ENCODE peak calls at places on chromosomes 13 and 19, in five cellular contexts. G is A549, H is K562, C is H1, U is GM12878. O is an unnamed sample.

GRCh38 chr13:85197431-85197830 is 601.8 kb downstream of the SLITRK6 start:
- DNase-seq in G (no peak), H (no peak), C (no peak), U (no peak), O (no peak)

GRCh38 chr19:33726756-33727155 is 69.9 kb upstream of the KCTD15 start:
- DNase-seq in G (no peak), H (no peak), C (no peak), U (no peak), O (no peak)

GRCh38 chr13:75825161-75825560 is 189.0 kb downstream of the LMO7 start:
- DNase-seq in G (no peak), H (no peak), C (no peak), U (no peak), O (no peak)

GRCh38 chr13:50650936-50651638 is 192.4 kb downstream of the DLEU7 start:
- DNase-seq in G (no peak), H (no peak), C (no peak), U (no peak), O (no peak)

GRCh38 chr19:56874530-56874929 is 34.0 kb upstream of the PEG3 start:
- DNase-seq in G (no peak), H (no peak), C (no peak), U (no peak), O (no peak)

GRCh38 chr19:32550666-32551065 is 30.3 kb upstream of the PDCD5 start:
- DNase-seq in G (no peak), H (no peak), C (no peak), U (no peak), O (no peak)

GRCh38 chr13:99442273-99442895 is 58.9 kb upstream of the TM9SF2 start:
- DNase-seq in G (peak; percentile 35), H (peak; percentile 32), C (no peak), U (no peak), O (peak; percentile 35)

GRCh38 chr13:64311948-64312347 is 2896.3 kb upstream of the PCDH20 start:
- DNase-seq in G (no peak), H (no peak), C (no peak), U (no peak), O (no peak)

GRCh38 chr19:42475366-42475765 is 32.6 kb upstream of the CXCL17 start:
- DNase-seq in G (no peak), H (no peak), C (no peak), U (no peak), O (no peak)

GRCh38 chr19:35248310-35249145 is at the start of gene LSR:
- DNase-seq in G (peak; percentile 61), H (peak; percentile 97), C (peak; percentile 93), U (peak; percentile 70), O (peak; percentile 89)

GRCh38 chr13:51643882-51644281 is 59.6 kb downstream of the WDFY2 start:
- DNase-seq in G (peak; percentile 47), H (no peak), C (no peak), U (no peak), O (peak; percentile 63)

GRCh38 chr19:6773323-6773931 is 919 bp downstream of the VAV1 start:
- DNase-seq in G (no peak), H (no peak), C (no peak), U (peak; percentile 64), O (no peak)

GRCh38 chr13:54194233-54195024 is 1165.8 kb downstream of the OLFM4 start:
- DNase-seq in G (no peak), H (no peak), C (no peak), U (no peak), O (no peak)

GRCh38 chr13:50126378-50127016 is 111.3 kb downstream of the KCNRG start:
- DNase-seq in G (peak; percentile 62), H (no peak), C (no peak), U (no peak), O (peak; percentile 27)

GRCh38 chr13:98344392-98344791 is 167.3 kb upstream of the RNF113B start:
- DNase-seq in G (no peak), H (no peak), C (no peak), U (no peak), O (no peak)

GRCh38 chr13:89383891-89384290 is 1712.7 kb downstream of the SLITRK5 start:
- DNase-seq in G (no peak), H (no peak), C (no peak), U (no peak), O (no peak)

GRCh38 chr19:1084024-1084868 is 10.9 kb downstream of the POLR2E start:
- DNase-seq in G (no peak), H (no peak), C (no peak), U (no peak), O (no peak)

GRCh38 chr13:39144941-39145533 is 106.8 kb downstream of the NHLRC3 start:
- DNase-seq in G (peak; percentile 52), H (peak; percentile 41), C (peak; percentile 55), U (no peak), O (no peak)

GRCh38 chr13:36875431-36875830 is 44.6 kb downstream of the SMAD9 start:
- DNase-seq in G (no peak), H (no peak), C (no peak), U (no peak), O (no peak)

GRCh38 chr19:35124098-35125060 is 8.8 kb downstream of the FXYD3 start:
- DNase-seq in G (peak; percentile 95), H (peak; percentile 97), C (no peak), U (peak; percentile 76), O (no peak)

DNA sequence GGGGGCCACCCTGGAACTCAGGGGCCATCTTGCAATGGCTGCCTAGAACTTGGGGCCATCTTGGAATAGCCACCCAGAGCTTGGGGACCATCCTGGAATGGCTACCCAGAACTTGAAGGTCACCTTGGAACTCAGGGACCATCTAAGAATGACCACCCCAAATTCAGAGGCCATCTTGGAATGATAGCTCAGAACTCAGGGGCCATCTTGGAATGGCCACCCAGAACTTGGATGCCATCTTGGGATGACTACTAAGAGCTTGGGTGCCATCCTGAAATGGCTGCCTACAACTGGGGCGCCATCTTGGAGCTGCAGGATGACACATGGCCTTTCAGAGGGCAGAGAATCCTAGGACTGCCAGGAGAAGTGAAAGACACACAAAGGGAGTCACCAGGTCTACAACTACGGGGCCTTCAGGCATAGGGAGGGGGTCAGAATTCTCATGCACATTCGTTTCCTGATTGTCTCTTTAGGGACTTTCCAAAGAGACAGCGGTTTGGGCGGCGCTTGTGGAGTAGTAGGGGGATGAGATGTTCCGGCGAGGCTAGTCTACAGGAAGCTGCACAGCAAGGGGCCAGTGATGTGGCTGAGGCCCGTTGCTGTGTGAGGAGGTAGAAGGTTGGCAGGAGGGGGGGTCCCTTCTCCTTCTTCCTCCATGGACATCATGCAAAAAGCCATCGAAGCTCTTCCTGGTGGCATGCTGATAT is 125.0 kb downstream of the IER2 start:
- DNase-seq in G (no peak), H (no peak), C (no peak), U (no peak), O (no peak)
- TF ChIP-seq KDM1A in G (no peak), H (no peak), C (no peak), U (no peak), O (no peak)

GRCh38 chr19:5131866-5132561 is 163.1 kb downstream of the KDM4B start:
- DNase-seq in G (no peak), H (no peak), C (no peak), U (no peak), O (no peak)
- TF ChIP-seq KDM1A in G (no peak), H (no peak), C (no peak), U (no peak), O (no peak)

GRCh38 chr19:16626796-16627193 is 1.2 kb downstream of the MED26 start:
- DNase-seq in G (no peak), H (peak; percentile 52), C (no peak), U (no peak), O (no peak)
- TF ChIP-seq KDM1A in G (no peak), H (no peak), C (no peak), U (no peak), O (no peak)

GRCh38 chr13:28820099-28821051 is at the start of gene MTUS2:
- DNase-seq in G (no peak), H (no peak), C (peak; percentile 77), U (no peak), O (no peak)
- TF ChIP-seq KDM1A in G (no peak), H (no peak), C (no peak), U (no peak), O (no peak)

GRCh38 chr13:25192936-25193335 is 20.8 kb upstream of the AMER2 start:
- DNase-seq in G (no peak), H (no peak), C (no peak), U (no peak), O (no peak)
- TF ChIP-seq KDM1A in G (no peak), H (no peak), C (no peak), U (no peak), O (no peak)

O was measured in HepG2.